ENCODE peak calls at places on chromosomes 3 and 15, in five cellular contexts. One of them, this sample, is unnamed. For H3K4me1, the result is how much of the 10 kb centered on the place peaks cover.

GRCh38 chr3:196193037-196193737 is 18.0 kb downstream of the ZDHHC19 start:
- DNase-seq in H9: no peak
- DNase-seq in HepG2: no peak
- DNase-seq in body of pancreas: no peak
- DNase-seq in transverse colon: no peak
- DNase-seq in this sample: no peak

GRCh38 chr15:32674681-32675080 is 33.2 kb downstream of the SCG5 start:
- DNase-seq in body of pancreas: no peak
- DNase-seq in HepG2: no peak
- DNase-seq in transverse colon: no peak
- DNase-seq in H9: no peak
- DNase-seq in this sample: no peak

GRCh38 chr3:129021140-129021551 is 20.0 kb downstream of the EFCC1 start:
- DNase-seq in body of pancreas: no peak
- DNase-seq in H9: no peak
- DNase-seq in HepG2: peak
- DNase-seq in transverse colon: no peak
- DNase-seq in this sample: no peak

GRCh38 chr15:66024998-66025397 is 155.7 kb downstream of the RAB11A start:
- DNase-seq in HepG2: no peak
- DNase-seq in H9: no peak
- DNase-seq in body of pancreas: no peak
- DNase-seq in transverse colon: no peak
- DNase-seq in this sample: no peak

GRCh38 chr3:159032311-159032710 is 230.5 kb downstream of the MFSD1 start:
- DNase-seq in HepG2: no peak
- DNase-seq in transverse colon: no peak
- DNase-seq in body of pancreas: no peak
- DNase-seq in H9: no peak
- DNase-seq in this sample: no peak

GRCh38 chr15:45027220-45027619 is 4.2 kb downstream of the SORD start:
- DNase-seq in body of pancreas: no peak
- DNase-seq in H9: no peak
- DNase-seq in transverse colon: no peak
- DNase-seq in HepG2: no peak
- DNase-seq in this sample: no peak

GRCh38 chr15:57692709-57693108 is 13.8 kb upstream of the POLR2M start:
- DNase-seq in HepG2: no peak
- DNase-seq in body of pancreas: no peak
- DNase-seq in H9: no peak
- DNase-seq in transverse colon: no peak
- DNase-seq in this sample: no peak

GRCh38 chr15:61598655-61599054 is 369.6 kb upstream of the RORA start:
- DNase-seq in H9: no peak
- DNase-seq in body of pancreas: no peak
- DNase-seq in transverse colon: no peak
- DNase-seq in HepG2: no peak
- DNase-seq in this sample: no peak

GRCh38 chr3:38017445-38018295 is 11.8 kb downstream of the PLCD1 start:
- DNase-seq in H9: no peak
- DNase-seq in body of pancreas: no peak
- DNase-seq in HepG2: no peak
- DNase-seq in transverse colon: no peak
- DNase-seq in this sample: no peak

GRCh38 chr3:50050361-50050760 is 38.4 kb upstream of the RBM5 start:
- DNase-seq in transverse colon: no peak
- DNase-seq in H9: no peak
- DNase-seq in body of pancreas: no peak
- DNase-seq in HepG2: peak
- DNase-seq in this sample: no peak

GRCh38 chr3:86990171-86990733 is 697 bp downstream of the VGLL3 start:
- DNase-seq in H9: peak
- DNase-seq in body of pancreas: peak
- DNase-seq in HepG2: no peak
- DNase-seq in transverse colon: no peak
- DNase-seq in this sample: no peak

GRCh38 chr15:36358094-36358961 is 221.1 kb upstream of the CDIN1 start:
- DNase-seq in H9: no peak
- DNase-seq in transverse colon: no peak
- DNase-seq in body of pancreas: no peak
- DNase-seq in HepG2: no peak
- DNase-seq in this sample: no peak

GRCh38 chr3:136954246-136954645 is 3.5 kb upstream of the IL20RB start:
- DNase-seq in H9: no peak
- DNase-seq in HepG2: no peak
- DNase-seq in transverse colon: no peak
- DNase-seq in body of pancreas: no peak
- DNase-seq in this sample: no peak

GRCh38 chr3:49158792-49159191 is 7.3 kb downstream of the CCDC71 start:
- DNase-seq in body of pancreas: no peak
- DNase-seq in transverse colon: no peak
- DNase-seq in H9: no peak
- DNase-seq in HepG2: no peak
- DNase-seq in this sample: no peak

GRCh38 chr3:46712191-46713047 is 5.2 kb downstream of the PRSS50 start:
- DNase-seq in H9: no peak
- DNase-seq in body of pancreas: peak
- DNase-seq in HepG2: no peak
- DNase-seq in transverse colon: peak
- DNase-seq in this sample: no peak

GRCh38 chr15:39934415-39935044 is 615 bp downstream of the EIF2AK4 start:
- DNase-seq in transverse colon: no peak
- DNase-seq in HepG2: peak
- DNase-seq in H9: no peak
- DNase-seq in body of pancreas: no peak
- DNase-seq in this sample: no peak

GRCh38 chr3:186200746-186201145 is 91.9 kb upstream of the ETV5 start:
- DNase-seq in body of pancreas: no peak
- DNase-seq in transverse colon: no peak
- DNase-seq in H9: no peak
- DNase-seq in HepG2: no peak
- DNase-seq in this sample: no peak

GRCh38 chr15:55494927-55495326 is 13.1 kb downstream of the DNAAF4 start:
- DNase-seq in H9: no peak
- DNase-seq in transverse colon: no peak
- DNase-seq in body of pancreas: no peak
- DNase-seq in HepG2: no peak
- DNase-seq in this sample: no peak

GRCh38 chr15:66291816-66292215 is 1.6 kb upstream of the DIS3L start:
- DNase-seq in H9: no peak
- DNase-seq in HepG2: no peak
- DNase-seq in body of pancreas: no peak
- DNase-seq in transverse colon: no peak
- DNase-seq in this sample: no peak

GRCh38 chr3:143036557-143036956 is 35.2 kb downstream of the U2SURP start:
- DNase-seq in body of pancreas: no peak
- DNase-seq in transverse colon: no peak
- DNase-seq in HepG2: no peak
- DNase-seq in H9: no peak
- DNase-seq in this sample: no peak

GRCh38 chr3:72665701-72666443 is 182.4 kb downstream of the SHQ1 start:
- DNase-seq in transverse colon: peak
- DNase-seq in HepG2: no peak
- DNase-seq in body of pancreas: peak
- DNase-seq in H9: peak
- DNase-seq in this sample: peak

GRCh38 chr15:67196672-67197363 is 57.6 kb downstream of the AAGAB start:
- DNase-seq in body of pancreas: no peak
- DNase-seq in HepG2: no peak
- DNase-seq in transverse colon: no peak
- DNase-seq in H9: no peak
- DNase-seq in this sample: no peak

GRCh38 chr3:169771651-169772529 is 1.3 kb upstream of the MYNN start:
- DNase-seq in HepG2: peak
- DNase-seq in transverse colon: peak
- DNase-seq in body of pancreas: peak
- DNase-seq in H9: peak
- DNase-seq in this sample: peak

GRCh38 chr3:86774082-86774691 is 216.8 kb downstream of the VGLL3 start:
- DNase-seq in H9: no peak
- DNase-seq in HepG2: peak
- DNase-seq in transverse colon: no peak
- DNase-seq in body of pancreas: no peak
- DNase-seq in this sample: no peak

GRCh38 chr3:115019900-115020299 is 127.2 kb downstream of the ZBTB20 start:
- DNase-seq in body of pancreas: no peak
- DNase-seq in transverse colon: no peak
- DNase-seq in HepG2: no peak
- DNase-seq in H9: no peak
- DNase-seq in this sample: no peak

GRCh38 chr3:23036728-23037127 is 166.4 kb upstream of the UBE2E2 start:
- DNase-seq in body of pancreas: no peak
- DNase-seq in HepG2: no peak
- DNase-seq in H9: no peak
- DNase-seq in transverse colon: no peak
- DNase-seq in this sample: no peak

GRCh38 chr15:64430000-64430735 is 30.2 kb upstream of the ZNF609 start:
- DNase-seq in HepG2: no peak
- DNase-seq in body of pancreas: peak
- DNase-seq in transverse colon: peak
- DNase-seq in H9: peak
- DNase-seq in this sample: peak

DNA sequence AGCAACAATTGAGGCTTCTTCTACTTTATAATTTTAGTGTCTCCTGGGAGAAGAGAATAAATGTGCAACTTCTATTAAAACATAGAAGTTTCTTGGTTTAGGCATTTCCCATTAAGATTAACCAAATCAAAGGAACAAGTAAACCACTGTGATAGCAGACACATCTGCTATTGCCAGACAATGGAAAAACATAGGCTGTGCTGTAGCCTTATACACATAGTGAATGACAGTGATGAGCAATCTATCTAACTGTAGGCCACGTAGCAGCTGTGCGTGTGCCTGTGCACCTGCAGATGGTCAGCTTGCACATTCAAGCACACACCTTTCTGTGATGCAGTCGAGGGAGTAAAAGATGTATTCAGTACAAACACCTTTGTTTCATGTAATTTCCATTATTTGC is 32.7 kb downstream of the GNB4 start:
- DNase-seq in HepG2: no peak
- DNase-seq in body of pancreas: no peak
- DNase-seq in transverse colon: no peak
- DNase-seq in H9: no peak
- DNase-seq in this sample: no peak
- H3K4me1 ChIP-seq in HepG2: under half
- H3K4me1 ChIP-seq in body of pancreas: under half
- H3K4me1 ChIP-seq in transverse colon: under half
- H3K4me1 ChIP-seq in H9: under half
- H3K4me1 ChIP-seq in this sample: under half

GRCh38 chr15:95684693-95685115 is 645.8 kb upstream of the NR2F2 start:
- DNase-seq in body of pancreas: no peak
- DNase-seq in H9: no peak
- DNase-seq in HepG2: no peak
- DNase-seq in transverse colon: no peak
- DNase-seq in this sample: no peak
- H3K27ac ChIP-seq in body of pancreas: no peak
- H3K27ac ChIP-seq in H9: no peak
- H3K27ac ChIP-seq in HepG2: no peak
- H3K27ac ChIP-seq in transverse colon: no peak
- H3K27ac ChIP-seq in this sample: no peak

DNA sequence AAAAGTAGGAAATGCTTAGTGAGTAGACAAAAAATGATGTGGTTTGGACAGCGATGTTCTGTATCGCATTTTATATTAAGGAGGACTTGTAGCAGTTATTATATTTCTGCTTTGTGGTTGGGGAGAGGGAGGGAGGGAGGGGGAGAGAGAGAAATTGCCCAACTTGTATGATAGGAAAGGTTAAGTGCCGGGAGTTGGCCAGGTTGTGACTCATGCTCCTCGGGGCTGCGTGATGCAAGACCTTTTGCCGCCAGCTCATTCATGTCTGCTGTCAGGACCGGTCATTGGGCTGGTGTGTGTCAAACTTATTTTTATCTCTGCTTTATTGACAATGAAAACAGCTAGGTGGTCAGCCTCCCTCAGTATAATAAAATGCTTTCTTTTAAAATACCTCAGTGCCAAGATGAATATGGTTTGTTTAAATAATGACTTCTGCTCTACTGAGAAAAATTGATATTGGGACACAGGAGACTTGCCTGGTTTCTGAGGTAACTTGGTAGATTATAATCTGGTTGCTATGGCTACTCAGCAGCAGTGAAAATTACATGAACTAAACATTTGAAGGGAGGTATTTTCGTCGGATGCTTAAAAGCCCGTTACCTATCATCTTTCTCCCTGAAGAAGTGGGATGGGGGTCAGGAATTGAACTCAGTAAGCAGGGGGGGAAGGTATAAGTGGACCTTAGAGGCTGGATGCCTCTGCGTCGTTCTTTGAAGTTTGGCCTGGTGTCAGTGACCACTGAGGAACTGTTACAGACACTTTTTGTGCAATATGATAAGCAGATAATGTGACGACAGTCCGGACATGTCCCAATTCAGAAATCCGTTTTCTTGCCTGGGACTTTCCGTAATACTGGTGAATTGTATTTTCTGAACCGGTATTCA is 90.7 kb downstream of the FNDC3B start:
- DNase-seq in body of pancreas: peak
- DNase-seq in H9: no peak
- DNase-seq in transverse colon: peak
- DNase-seq in HepG2: peak
- DNase-seq in this sample: peak
- H3K4me1 ChIP-seq in body of pancreas: half or more
- H3K4me1 ChIP-seq in H9: under half
- H3K4me1 ChIP-seq in transverse colon: under half
- H3K4me1 ChIP-seq in HepG2: half or more
- H3K4me1 ChIP-seq in this sample: under half

DNA sequence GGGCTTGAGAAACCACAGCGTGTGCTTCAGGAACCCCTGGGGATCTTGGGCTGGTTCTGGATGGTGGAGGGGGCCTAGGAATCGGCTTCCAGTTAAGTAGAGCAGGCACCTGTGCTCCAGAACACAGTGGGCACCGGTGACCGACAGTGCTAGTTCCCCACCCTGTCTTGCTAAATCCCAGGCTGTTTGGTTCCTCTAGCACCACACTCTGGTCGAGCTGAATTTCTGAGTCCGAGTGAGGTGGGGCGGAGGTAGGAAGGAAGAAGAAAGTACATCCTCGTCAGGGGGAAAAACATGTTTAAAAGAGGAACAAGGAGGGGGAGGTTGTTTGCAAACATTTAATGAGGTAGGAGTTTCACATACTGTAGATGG is 29.1 kb downstream of the SLC6A6 start:
- DNase-seq in body of pancreas: no peak
- DNase-seq in HepG2: no peak
- DNase-seq in transverse colon: peak
- DNase-seq in H9: no peak
- DNase-seq in this sample: peak
- H3K27ac ChIP-seq in body of pancreas: no peak
- H3K27ac ChIP-seq in HepG2: peak
- H3K27ac ChIP-seq in transverse colon: peak
- H3K27ac ChIP-seq in H9: no peak
- H3K27ac ChIP-seq in this sample: peak

DNA sequence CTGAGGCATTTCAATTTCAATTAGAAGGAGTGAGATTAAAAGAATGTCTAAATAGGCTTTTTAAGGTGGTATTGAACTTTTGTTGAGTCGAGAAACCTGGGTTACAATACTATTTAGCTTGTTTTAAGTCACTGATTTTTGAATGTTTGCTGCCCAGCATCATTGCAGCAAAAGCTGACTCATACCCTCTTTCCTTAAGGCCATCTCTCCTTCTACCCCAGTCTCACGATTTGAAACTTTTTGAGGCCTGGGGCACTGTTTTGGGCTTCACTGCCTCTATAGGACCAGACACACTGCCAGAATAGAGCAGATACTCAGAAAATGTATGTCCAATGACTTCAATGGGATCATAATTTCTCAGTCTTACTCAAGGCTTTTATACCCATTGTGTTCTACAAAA is 319.6 kb upstream of the TGFBR2 start:
- DNase-seq in HepG2: no peak
- DNase-seq in transverse colon: no peak
- DNase-seq in H9: no peak
- DNase-seq in body of pancreas: no peak
- DNase-seq in this sample: no peak
- H3K4me1 ChIP-seq in HepG2: under half
- H3K4me1 ChIP-seq in transverse colon: under half
- H3K4me1 ChIP-seq in H9: under half
- H3K4me1 ChIP-seq in body of pancreas: under half
- H3K4me1 ChIP-seq in this sample: under half

This sample was measured in lung.